ENCODE peak calls at places on chromosomes 4 and X, in four cellular contexts. L is GM06990, I is K562, S is testis. V is an unnamed sample.

GRCh38 chr4:80587861-80588385 is 252.4 kb downstream of the CFAP299 start:
- DNase-seq in L (no peak), I (no peak), S (no peak), V (no peak)

GRCh38 chrX:24231169-24231568 is 81.6 kb downstream of the ZFX start:
- DNase-seq in L (no peak), I (peak; percentile 38), S (peak; percentile 25), V (peak; percentile 66)

GRCh38 chrX:40299502-40300118 is 201.9 kb upstream of the BCOR start:
- DNase-seq in L (peak; percentile 27), I (no peak), S (no peak), V (no peak)

GRCh38 chrX:49106930-49107329 is 16.6 kb downstream of the GPKOW start:
- DNase-seq in L (no peak), I (no peak), S (peak; percentile 27), V (no peak)

GRCh38 chrX:118726887-118727685 is at the start of gene IL13RA1:
- DNase-seq in L (peak; percentile 62), I (peak; percentile 88), S (peak; percentile 73), V (peak; percentile 43)

GRCh38 chrX:30589146-30589888 is 11.8 kb upstream of the TASL start:
- DNase-seq in L (no peak), I (no peak), S (no peak), V (no peak)

GRCh38 chr4:65069177-65069576 is 601.1 kb downstream of the EPHA5 start:
- DNase-seq in L (no peak), I (no peak), S (no peak), V (no peak)

GRCh38 chr4:89674876-89675459 is 162.0 kb downstream of the SNCA start:
- DNase-seq in L (no peak), I (no peak), S (no peak), V (no peak)

GRCh38 chrX:70033348-70033747 is 16.4 kb downstream of the AWAT2 start:
- DNase-seq in L (no peak), I (peak; percentile 48), S (peak; percentile 51), V (no peak)

GRCh38 chr4:4439782-4440181 is 52.9 kb downstream of the NSG1 start:
- DNase-seq in L (no peak), I (no peak), S (no peak), V (no peak)

GRCh38 chr4:74444891-74445642 is at the start of gene AREG:
- DNase-seq in L (peak; percentile 79), I (peak; percentile 81), S (peak; percentile 88), V (no peak)

GRCh38 chr4:74447636-74448233 is 2.8 kb downstream of the AREG start:
- DNase-seq in L (no peak), I (no peak), S (no peak), V (no peak)

GRCh38 chr4:74449571-74450297 is 4.8 kb downstream of the AREG start:
- DNase-seq in L (no peak), I (no peak), S (no peak), V (no peak)

GRCh38 chr4:74446896-74447295 is 2.0 kb downstream of the AREG start:
- DNase-seq in L (no peak), I (no peak), S (no peak), V (no peak)

DNA sequence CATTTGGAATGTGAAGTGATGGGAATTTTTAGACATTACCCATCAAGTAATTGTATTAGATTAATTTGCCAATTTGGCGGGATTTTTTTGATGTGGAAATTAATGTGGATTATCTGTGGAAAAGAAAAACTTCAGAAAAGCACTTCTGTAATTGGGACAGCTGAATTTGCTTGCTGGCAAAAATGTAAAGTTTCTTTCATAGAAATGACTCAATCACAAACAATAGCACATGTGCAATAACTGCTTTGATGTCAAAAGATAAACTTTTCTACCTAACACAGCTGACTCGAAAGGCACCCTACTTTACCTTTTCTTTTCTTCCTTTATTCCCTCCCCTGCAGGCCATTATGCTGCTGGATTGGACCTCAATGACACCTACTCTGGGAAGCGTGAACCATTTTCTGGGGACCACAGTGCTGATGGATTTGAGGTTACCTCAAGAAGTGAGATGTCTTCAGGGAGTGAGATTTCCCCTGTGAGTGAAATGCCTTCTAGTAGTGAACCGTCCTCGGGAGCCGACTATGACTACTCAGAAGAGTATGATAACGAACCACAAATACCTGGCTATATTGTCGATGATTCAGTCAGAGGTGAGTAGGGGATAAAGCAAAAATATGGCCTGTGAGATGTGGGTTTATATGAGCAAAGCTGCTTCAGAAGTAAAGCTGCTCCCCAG is 1.4 kb downstream of the AREG start:
- DNase-seq in L (no peak), I (no peak), S (no peak), V (no peak)
- H3K4me3 ChIP-seq in L (no peak overlapping the region), I (peak overlapping the region; percentile 11), S (no peak overlapping the region), V (no peak overlapping the region)

GRCh38 chr4:5964030-5964429 is 54.2 kb downstream of the C4orf50 start:
- DNase-seq in L (no peak), I (no peak), S (no peak), V (no peak)

GRCh38 chr4:5962416-5962815 is 55.8 kb downstream of the C4orf50 start:
- DNase-seq in L (no peak), I (no peak), S (peak; percentile 6), V (no peak)

GRCh38 chr4:5965225-5965624 is 53.0 kb downstream of the C4orf50 start:
- DNase-seq in L (no peak), I (no peak), S (no peak), V (no peak)

GRCh38 chr4:5960197-5960880 is 57.9 kb downstream of the C4orf50 start:
- DNase-seq in L (no peak), I (no peak), S (peak; percentile 10), V (no peak)

GRCh38 chr4:5963611-5964010 is 54.6 kb downstream of the C4orf50 start:
- DNase-seq in L (no peak), I (no peak), S (no peak), V (no peak)
- TF ChIP-seq CTCF in L (no peak), I (no peak), S (no peak), V (no peak)

GRCh38 chr4:40626183-40626990 is 3.3 kb downstream of the RBM47 start:
- DNase-seq in L (no peak), I (no peak), S (peak; percentile 55), V (no peak)
- H3K4me3 ChIP-seq in L (peak overlapping the region; percentile 93), I (no peak overlapping the region), S (no peak overlapping the region), V (peak overlapping the region; percentile 83)

GRCh38 chrX:47643926-47644325 is 6.4 kb downstream of the ELK1 start:
- DNase-seq in L (no peak), I (no peak), S (no peak), V (no peak)
- TF ChIP-seq CTCF in L (peak; percentile 28), I (peak; percentile 37), S (peak; percentile 31), V (peak; percentile 54)

DNA sequence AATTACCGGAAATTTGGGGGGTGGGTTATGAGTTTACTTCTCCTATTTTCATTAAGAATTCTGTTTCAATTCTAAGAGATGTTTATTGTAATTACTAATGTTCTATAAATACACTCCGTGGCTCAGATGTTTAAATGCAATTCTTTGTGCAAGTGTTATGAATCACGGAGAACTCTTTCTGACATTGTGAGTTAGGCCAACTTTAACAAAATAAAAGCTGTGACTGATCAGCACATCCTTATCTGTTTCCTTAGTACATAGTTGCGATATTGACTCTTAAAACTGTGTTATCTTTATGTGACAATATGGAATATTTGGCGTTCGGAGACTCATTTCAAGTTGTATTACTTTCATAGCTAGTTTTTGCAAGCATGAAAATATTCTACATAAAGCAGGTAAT is 902 bp downstream of the KLHL4 start:
- DNase-seq in L (no peak), I (no peak), S (no peak), V (no peak)
- H3K4me3 ChIP-seq in L (no peak overlapping the region), I (no peak overlapping the region), S (peak overlapping the region; percentile 29), V (peak overlapping the region; percentile 55)

GRCh38 chrX:38050806-38051205 is 44.5 kb downstream of the SYTL5 start:
- DNase-seq in L (no peak), I (no peak), S (no peak), V (no peak)

GRCh38 chrX:38052096-38052495 is 45.7 kb downstream of the SYTL5 start:
- DNase-seq in L (no peak), I (no peak), S (no peak), V (peak; percentile 55)

GRCh38 chrX:38045697-38046096 is 39.3 kb downstream of the SYTL5 start:
- DNase-seq in L (no peak), I (no peak), S (peak; percentile 14), V (no peak)

GRCh38 chrX:38044682-38045081 is 38.3 kb downstream of the SYTL5 start:
- DNase-seq in L (no peak), I (no peak), S (no peak), V (no peak)

DNA sequence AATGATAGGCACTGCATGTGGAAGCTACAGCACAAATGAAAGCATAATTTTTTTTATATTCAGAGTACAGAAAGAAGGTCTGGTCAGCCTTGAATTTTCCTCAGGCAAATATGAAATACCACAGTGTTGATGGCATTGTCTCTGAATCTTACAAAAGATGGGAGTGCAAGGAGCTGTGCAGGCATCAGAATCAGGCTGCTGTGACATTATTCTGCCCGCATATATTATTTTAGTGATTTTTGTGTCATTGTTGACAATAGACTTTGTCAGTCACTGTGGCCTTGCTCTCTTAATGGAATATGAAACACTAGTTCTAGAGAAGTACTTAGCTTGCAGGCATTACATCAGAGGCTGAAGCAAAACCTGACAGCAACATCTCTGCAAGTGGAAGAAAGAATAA is 42.5 kb downstream of the SYTL5 start:
- DNase-seq in L (no peak), I (no peak), S (no peak), V (no peak)
- TF ChIP-seq CTCF in L (no peak), I (no peak), S (no peak), V (no peak)

GRCh38 chrX:52923781-52924241 is 26.7 kb downstream of the FAM156B start:
- DNase-seq in L (peak; percentile 40), I (no peak), S (no peak), V (no peak)
- H3K4me3 ChIP-seq in L (peak overlapping the region; percentile 50), I (no peak overlapping the region), S (no peak overlapping the region), V (no peak overlapping the region)

DNA sequence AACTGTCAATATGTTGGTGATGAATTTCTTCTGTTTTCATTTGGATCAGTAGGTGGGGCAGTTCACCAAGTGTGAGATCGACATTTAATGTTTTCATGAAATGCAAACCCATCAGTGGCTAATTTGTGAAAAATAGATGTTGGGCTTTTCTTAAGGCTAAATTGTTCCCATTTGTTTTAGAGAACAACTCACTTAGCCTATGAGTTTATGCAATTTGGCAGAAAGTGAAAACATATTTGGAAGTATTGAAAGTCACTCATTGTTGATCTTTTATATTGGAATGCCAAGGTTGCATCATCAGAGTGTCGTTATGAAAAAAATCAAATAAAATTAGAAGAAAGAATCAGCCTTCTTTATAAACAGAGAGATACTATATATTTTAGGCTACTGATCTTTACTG is 132.4 kb downstream of the RPA4 start:
- DNase-seq in L (no peak), I (no peak), S (no peak), V (no peak)
- TF ChIP-seq CTCF in L (no peak), I (no peak), S (no peak), V (no peak)